ENCODE peak calls at places on chromosomes 5 and 9, in six cellular contexts. One of them, this sample, is unnamed.
A peak's percentile ranks its signal among the peaks of the same experiment; 100 is the strongest.

GRCh38 chr5:170504598-170505266 is 912 bp downstream of the KCNIP1 start:
- DNase-seq in gastrocnemius medialis: no peak
- DNase-seq in tibial nerve: no peak
- DNase-seq in breast epithelium: no peak
- DNase-seq in GM12878: no peak
- DNase-seq in esophagus squamous epithelium: no peak
- DNase-seq in this sample: no peak

GRCh38 chr5:65334077-65334476 is 147.6 kb downstream of the ADAMTS6 start:
- DNase-seq in gastrocnemius medialis: no peak
- DNase-seq in breast epithelium: no peak
- DNase-seq in esophagus squamous epithelium: no peak
- DNase-seq in tibial nerve: no peak
- DNase-seq in GM12878: no peak
- DNase-seq in this sample: peak; percentile 65

GRCh38 chr5:37786855-37787254 is 53.0 kb downstream of the GDNF start:
- DNase-seq in breast epithelium: no peak
- DNase-seq in esophagus squamous epithelium: no peak
- DNase-seq in gastrocnemius medialis: no peak
- DNase-seq in GM12878: no peak
- DNase-seq in tibial nerve: no peak
- DNase-seq in this sample: no peak

GRCh38 chr5:154470949-154471870 is 6.8 kb downstream of the HAND1 start:
- DNase-seq in gastrocnemius medialis: no peak
- DNase-seq in GM12878: no peak
- DNase-seq in breast epithelium: no peak
- DNase-seq in esophagus squamous epithelium: no peak
- DNase-seq in tibial nerve: no peak
- DNase-seq in this sample: no peak

GRCh38 chr5:83374547-83374946 is 97.0 kb upstream of the VCAN start:
- DNase-seq in tibial nerve: no peak
- DNase-seq in esophagus squamous epithelium: no peak
- DNase-seq in breast epithelium: no peak
- DNase-seq in gastrocnemius medialis: no peak
- DNase-seq in GM12878: no peak
- DNase-seq in this sample: no peak

GRCh38 chr5:39104221-39104620 is 30.0 kb upstream of the RICTOR start:
- DNase-seq in breast epithelium: no peak
- DNase-seq in gastrocnemius medialis: no peak
- DNase-seq in esophagus squamous epithelium: no peak
- DNase-seq in GM12878: no peak
- DNase-seq in tibial nerve: no peak
- DNase-seq in this sample: no peak

GRCh38 chr5:83553000-83553486 is 81.5 kb downstream of the VCAN start:
- DNase-seq in GM12878: no peak
- DNase-seq in breast epithelium: no peak
- DNase-seq in tibial nerve: no peak
- DNase-seq in esophagus squamous epithelium: no peak
- DNase-seq in gastrocnemius medialis: no peak
- DNase-seq in this sample: no peak

GRCh38 chr9:111657051-111657450 is 4.4 kb upstream of the GNG10 start:
- DNase-seq in breast epithelium: no peak
- DNase-seq in tibial nerve: no peak
- DNase-seq in GM12878: no peak
- DNase-seq in gastrocnemius medialis: no peak
- DNase-seq in esophagus squamous epithelium: no peak
- DNase-seq in this sample: no peak

GRCh38 chr9:110580850-110581249 is 1.3 kb upstream of the SVEP1 start:
- DNase-seq in esophagus squamous epithelium: no peak
- DNase-seq in gastrocnemius medialis: no peak
- DNase-seq in GM12878: no peak
- DNase-seq in breast epithelium: no peak
- DNase-seq in tibial nerve: no peak
- DNase-seq in this sample: no peak

GRCh38 chr9:77649109-77649812 is 1.1 kb upstream of the GNA14 start:
- DNase-seq in gastrocnemius medialis: no peak
- DNase-seq in breast epithelium: no peak
- DNase-seq in tibial nerve: no peak
- DNase-seq in esophagus squamous epithelium: no peak
- DNase-seq in GM12878: no peak
- DNase-seq in this sample: peak; percentile 26

GRCh38 chr9:110143969-110144545 is 63.9 kb downstream of the C9orf152 start:
- DNase-seq in tibial nerve: no peak
- DNase-seq in gastrocnemius medialis: no peak
- DNase-seq in breast epithelium: no peak
- DNase-seq in GM12878: no peak
- DNase-seq in esophagus squamous epithelium: no peak
- DNase-seq in this sample: no peak

GRCh38 chr5:124859027-124859426 is 112.6 kb upstream of the ZNF608 start:
- DNase-seq in breast epithelium: no peak
- DNase-seq in GM12878: no peak
- DNase-seq in gastrocnemius medialis: peak; percentile 6
- DNase-seq in esophagus squamous epithelium: no peak
- DNase-seq in tibial nerve: no peak
- DNase-seq in this sample: no peak

GRCh38 chr9:121819511-121820231 is 168.2 kb downstream of the DAB2IP start:
- DNase-seq in breast epithelium: no peak
- DNase-seq in tibial nerve: no peak
- DNase-seq in gastrocnemius medialis: no peak
- DNase-seq in esophagus squamous epithelium: no peak
- DNase-seq in GM12878: no peak
- DNase-seq in this sample: no peak

GRCh38 chr9:99299214-99300102 is 77.4 kb downstream of the SEC61B start:
- DNase-seq in GM12878: no peak
- DNase-seq in breast epithelium: no peak
- DNase-seq in esophagus squamous epithelium: no peak
- DNase-seq in gastrocnemius medialis: no peak
- DNase-seq in tibial nerve: no peak
- DNase-seq in this sample: no peak

GRCh38 chr9:110555551-110555950 is 24.0 kb downstream of the SVEP1 start:
- DNase-seq in GM12878: no peak
- DNase-seq in breast epithelium: no peak
- DNase-seq in tibial nerve: no peak
- DNase-seq in gastrocnemius medialis: no peak
- DNase-seq in esophagus squamous epithelium: no peak
- DNase-seq in this sample: no peak

GRCh38 chr9:134622896-134623407 is 18.7 kb upstream of the COL5A1 start:
- DNase-seq in GM12878: no peak
- DNase-seq in tibial nerve: peak; percentile 3
- DNase-seq in gastrocnemius medialis: no peak
- DNase-seq in breast epithelium: no peak
- DNase-seq in esophagus squamous epithelium: no peak
- DNase-seq in this sample: peak; percentile 17

GRCh38 chr9:94553029-94553938 is 1.6 kb upstream of the PCAT7 start:
- DNase-seq in gastrocnemius medialis: no peak
- DNase-seq in GM12878: no peak
- DNase-seq in tibial nerve: no peak
- DNase-seq in breast epithelium: no peak
- DNase-seq in esophagus squamous epithelium: no peak
- DNase-seq in this sample: no peak

GRCh38 chr5:178496661-178497060 is 93.5 kb downstream of the COL23A1 start:
- DNase-seq in esophagus squamous epithelium: no peak
- DNase-seq in tibial nerve: no peak
- DNase-seq in breast epithelium: no peak
- DNase-seq in gastrocnemius medialis: no peak
- DNase-seq in GM12878: no peak
- DNase-seq in this sample: no peak

DNA sequence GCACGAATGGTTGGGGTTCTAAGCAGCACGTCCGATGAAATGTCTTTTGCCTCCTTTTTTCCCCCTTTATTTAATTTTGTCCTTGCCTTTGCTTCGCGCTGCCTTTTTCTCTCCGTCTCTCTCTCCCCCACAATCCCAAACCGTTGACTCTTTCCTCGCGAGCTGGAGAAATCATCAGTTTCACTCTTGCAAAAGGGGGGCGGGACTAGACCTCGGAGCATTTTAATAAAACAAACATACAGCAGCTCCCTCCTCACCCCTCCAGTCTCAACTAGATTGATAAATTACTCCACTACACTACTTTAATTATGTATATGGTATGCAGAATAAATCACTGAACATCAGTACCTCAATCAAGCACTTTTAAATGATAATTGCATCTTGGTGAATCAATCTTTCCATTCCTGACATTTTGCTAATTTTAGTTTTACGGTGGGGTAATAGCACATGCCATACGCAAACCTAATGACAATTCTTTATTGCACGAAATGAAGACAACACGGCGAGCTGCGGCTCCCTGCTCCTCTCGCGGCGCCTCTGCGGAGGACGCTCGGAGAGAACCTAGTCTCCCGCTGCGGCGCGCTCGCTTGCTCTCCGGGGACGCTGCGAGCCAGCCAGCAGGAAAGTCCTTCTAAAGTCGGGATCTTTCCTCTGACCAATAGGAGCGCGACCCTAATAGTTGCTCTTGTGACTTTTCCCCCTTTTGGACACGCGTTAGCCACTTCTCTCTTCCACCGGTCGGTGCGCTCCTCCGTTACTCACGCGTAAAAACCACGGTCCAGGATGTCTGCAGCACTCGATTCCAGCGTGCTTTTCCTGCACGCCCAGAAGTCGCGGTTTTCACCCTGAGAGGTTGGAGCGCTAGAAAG is 816 bp upstream of the MEF2C start:
- DNase-seq in gastrocnemius medialis: peak; percentile 52
- DNase-seq in GM12878: no peak
- DNase-seq in breast epithelium: peak; percentile 43
- DNase-seq in esophagus squamous epithelium: peak; percentile 21
- DNase-seq in tibial nerve: no peak
- DNase-seq in this sample: peak; percentile 90
- TF ChIP-seq POLR2A in gastrocnemius medialis: peak; percentile 44
- TF ChIP-seq POLR2A in GM12878: peak; percentile 75
- TF ChIP-seq POLR2A in breast epithelium: no peak
- TF ChIP-seq POLR2A in esophagus squamous epithelium: no peak
- TF ChIP-seq POLR2A in tibial nerve: no peak
- TF ChIP-seq POLR2A in this sample: no peak

DNA sequence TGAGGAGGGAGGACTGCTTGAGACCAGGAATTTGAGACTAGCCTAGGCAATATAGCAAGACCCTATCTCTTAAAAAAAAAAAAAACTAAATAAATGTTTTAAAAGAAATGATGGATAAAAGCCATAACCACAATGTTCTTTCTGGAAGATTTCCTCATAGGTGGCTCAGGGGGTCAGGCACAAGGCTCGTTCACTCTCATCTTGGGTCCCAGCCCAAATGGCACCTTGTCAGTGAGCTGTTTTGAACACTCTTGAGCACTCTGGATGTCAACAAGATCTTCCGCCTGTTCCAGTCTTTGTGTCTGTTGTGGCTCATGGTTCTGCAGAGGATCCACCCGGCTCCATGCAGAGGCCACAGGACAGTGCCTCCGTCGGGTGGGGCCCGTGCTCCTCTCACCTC is 35.7 kb upstream of the LMX1B start:
- DNase-seq in esophagus squamous epithelium: no peak
- DNase-seq in tibial nerve: no peak
- DNase-seq in gastrocnemius medialis: no peak
- DNase-seq in GM12878: no peak
- DNase-seq in breast epithelium: no peak
- DNase-seq in this sample: no peak
- H3K4me1 ChIP-seq in esophagus squamous epithelium: no peaks in the 10 kb centered on the region
- H3K4me1 ChIP-seq in tibial nerve: no peaks in the 10 kb centered on the region
- H3K4me1 ChIP-seq in gastrocnemius medialis: no peaks in the 10 kb centered on the region
- H3K4me1 ChIP-seq in GM12878: no peaks in the 10 kb centered on the region
- H3K4me1 ChIP-seq in breast epithelium: peaks cover 6% of the 10 kb centered on the region
- H3K4me1 ChIP-seq in this sample: no peaks in the 10 kb centered on the region

GRCh38 chr9:88533951-88534455 is 975 bp upstream of the NXNL2 start:
- DNase-seq in esophagus squamous epithelium: no peak
- DNase-seq in gastrocnemius medialis: no peak
- DNase-seq in tibial nerve: no peak
- DNase-seq in breast epithelium: no peak
- DNase-seq in GM12878: no peak
- DNase-seq in this sample: peak; percentile 88
- TF ChIP-seq POLR2A in esophagus squamous epithelium: no peak
- TF ChIP-seq POLR2A in gastrocnemius medialis: no peak
- TF ChIP-seq POLR2A in tibial nerve: no peak
- TF ChIP-seq POLR2A in breast epithelium: no peak
- TF ChIP-seq POLR2A in GM12878: no peak
- TF ChIP-seq POLR2A in this sample: no peak

GRCh38 chr5:157561105-157561504 is 14.5 kb downstream of the ADAM19 start:
- DNase-seq in tibial nerve: no peak
- DNase-seq in breast epithelium: no peak
- DNase-seq in esophagus squamous epithelium: no peak
- DNase-seq in GM12878: no peak
- DNase-seq in gastrocnemius medialis: no peak
- DNase-seq in this sample: no peak

GRCh38 chr5:157562111-157562581 is 13.4 kb downstream of the ADAM19 start:
- DNase-seq in breast epithelium: no peak
- DNase-seq in gastrocnemius medialis: peak; percentile 50
- DNase-seq in GM12878: no peak
- DNase-seq in tibial nerve: peak; percentile 79
- DNase-seq in esophagus squamous epithelium: no peak
- DNase-seq in this sample: no peak

GRCh38 chr5:157566902-157567489 is 8.6 kb downstream of the ADAM19 start:
- DNase-seq in breast epithelium: no peak
- DNase-seq in esophagus squamous epithelium: no peak
- DNase-seq in tibial nerve: no peak
- DNase-seq in GM12878: no peak
- DNase-seq in gastrocnemius medialis: no peak
- DNase-seq in this sample: no peak

GRCh38 chr5:157563373-157564148 is 12.0 kb downstream of the ADAM19 start:
- DNase-seq in esophagus squamous epithelium: no peak
- DNase-seq in tibial nerve: no peak
- DNase-seq in breast epithelium: no peak
- DNase-seq in gastrocnemius medialis: no peak
- DNase-seq in GM12878: no peak
- DNase-seq in this sample: no peak

DNA sequence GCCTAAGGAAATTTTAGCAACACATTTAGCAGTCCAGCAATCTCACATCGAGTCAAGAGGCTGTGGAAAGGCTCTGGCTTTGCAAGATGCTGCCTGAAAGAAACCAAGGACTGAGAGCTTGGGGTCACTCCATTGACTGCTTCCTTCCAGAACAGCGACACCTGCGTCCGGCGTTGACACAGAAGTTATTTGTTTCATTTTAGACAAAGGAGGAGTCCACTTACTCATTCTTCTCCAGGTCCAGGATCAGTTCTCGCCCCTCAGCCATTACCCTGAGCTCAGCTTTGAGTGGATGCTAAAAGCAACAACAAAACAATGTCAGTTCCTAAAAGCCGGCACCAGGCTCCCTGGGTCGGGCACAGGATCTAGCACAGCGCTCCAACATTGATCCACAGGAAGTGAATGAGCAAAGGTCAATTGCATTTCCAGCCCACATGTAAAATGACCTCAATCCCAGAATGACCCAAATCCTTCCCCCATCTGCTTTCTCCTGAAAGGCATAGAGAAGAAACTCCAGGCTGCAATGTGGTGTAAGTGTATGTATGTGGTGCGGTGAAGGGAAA is 11.3 kb downstream of the ADAM19 start:
- DNase-seq in gastrocnemius medialis: no peak
- DNase-seq in esophagus squamous epithelium: no peak
- DNase-seq in breast epithelium: no peak
- DNase-seq in GM12878: no peak
- DNase-seq in tibial nerve: no peak
- DNase-seq in this sample: no peak
- H3K4me1 ChIP-seq in gastrocnemius medialis: peaks cover 44% of the 10 kb centered on the region
- H3K4me1 ChIP-seq in esophagus squamous epithelium: peaks cover 82% of the 10 kb centered on the region
- H3K4me1 ChIP-seq in breast epithelium: no peaks in the 10 kb centered on the region
- H3K4me1 ChIP-seq in GM12878: peaks cover 8% of the 10 kb centered on the region
- H3K4me1 ChIP-seq in tibial nerve: no peaks in the 10 kb centered on the region
- H3K4me1 ChIP-seq in this sample: peaks cover 18% of the 10 kb centered on the region

GRCh38 chr5:142108432-142109355 is at the start of gene NDFIP1:
- DNase-seq in esophagus squamous epithelium: peak; percentile 26
- DNase-seq in gastrocnemius medialis: peak; percentile 68
- DNase-seq in GM12878: no peak
- DNase-seq in tibial nerve: peak; percentile 74
- DNase-seq in breast epithelium: peak; percentile 75
- DNase-seq in this sample: peak; percentile 92
- TF ChIP-seq POLR2A in esophagus squamous epithelium: no peak
- TF ChIP-seq POLR2A in gastrocnemius medialis: peak; percentile 92
- TF ChIP-seq POLR2A in GM12878: peak; percentile 85
- TF ChIP-seq POLR2A in tibial nerve: peak; percentile 95
- TF ChIP-seq POLR2A in breast epithelium: peak; percentile 34
- TF ChIP-seq POLR2A in this sample: no peak

This sample was measured in upper lobe of left lung.